ENCODE peak calls at places on chromosomes 13 and 19, in eight cellular contexts. U is uterus; S is lung; N is cardiac muscle cell; I is fibroblast of lung; T is CD8-positive, alpha-beta T cell; M is MM.1S; E is right lobe of liver. X is an unnamed sample.
A peak's percentile ranks its signal among the peaks of the same experiment; 100 is the strongest.

GRCh38 chr19:38571682-38572081 is 46.1 kb downstream of the MAP4K1 start:
- DNase-seq in U (no peak), S (no peak), N (no peak), I (no peak), T (no peak), M (no peak), E (no peak), X (no peak)

GRCh38 chr19:12953456-12954149 is 3.4 kb downstream of the GADD45GIP1 start:
- DNase-seq in U (no peak), S (no peak), N (no peak), I (no peak), T (no peak), M (no peak), E (no peak), X (no peak)

GRCh38 chr13:21018220-21018619 is 43.2 kb downstream of the LATS2 start:
- DNase-seq in U (no peak), S (no peak), N (no peak), I (no peak), T (no peak), M (no peak), E (no peak), X (no peak)

GRCh38 chr13:73058432-73058740 is 419 bp upstream of the KLF5 start:
- DNase-seq in U (no peak), S (no peak), N (no peak), I (no peak), T (no peak), M (peak; percentile 10), E (no peak), X (no peak)

GRCh38 chr13:108003626-108004025 is 211.7 kb downstream of the LIG4 start:
- DNase-seq in U (no peak), S (no peak), N (no peak), I (no peak), T (no peak), M (no peak), E (no peak), X (peak; percentile 2)

GRCh38 chr13:114113961-114114360 is 18.5 kb downstream of the RASA3 start:
- DNase-seq in U (no peak), S (no peak), N (no peak), I (no peak), T (no peak), M (no peak), E (no peak), X (no peak)

GRCh38 chr13:29454931-29455481 is 140.5 kb downstream of the SLC7A1 start:
- DNase-seq in U (no peak), S (no peak), N (no peak), I (peak; percentile 10), T (no peak), M (no peak), E (no peak), X (peak; percentile 20)

GRCh38 chr19:45076029-45076850 is at the start of gene ZNF296:
- DNase-seq in U (peak; percentile 51), S (peak; percentile 83), N (peak; percentile 83), I (peak; percentile 43), T (peak; percentile 67), M (peak; percentile 94), E (peak; percentile 83), X (peak; percentile 89)

GRCh38 chr13:52061587-52061986 is 37.1 kb downstream of the UTP14C start:
- DNase-seq in U (no peak), S (no peak), N (no peak), I (no peak), T (no peak), M (no peak), E (no peak), X (no peak)

GRCh38 chr19:58409010-58409790 is 751 bp downstream of the ZNF584 start:
- DNase-seq in U (no peak), S (no peak), N (no peak), I (no peak), T (no peak), M (no peak), E (no peak), X (no peak)

GRCh38 chr19:32318884-32319520 is 26.4 kb upstream of the ZNF507 start:
- DNase-seq in U (no peak), S (no peak), N (peak; percentile 42), I (no peak), T (no peak), M (no peak), E (no peak), X (peak; percentile 34)

GRCh38 chr19:41296323-41296935 is 13.5 kb upstream of the CCDC97 start:
- DNase-seq in U (no peak), S (no peak), N (no peak), I (no peak), T (no peak), M (peak; percentile 64), E (no peak), X (no peak)

GRCh38 chr19:41298327-41298964 is 11.5 kb upstream of the CCDC97 start:
- DNase-seq in U (peak; percentile 46), S (peak; percentile 76), N (peak; percentile 87), I (peak; percentile 81), T (no peak), M (peak; percentile 64), E (peak; percentile 42), X (peak; percentile 30)

GRCh38 chr19:41297628-41298326 is 12.2 kb upstream of the CCDC97 start:
- DNase-seq in U (no peak), S (no peak), N (no peak), I (no peak), T (no peak), M (peak; percentile 90), E (no peak), X (peak; percentile 44)

GRCh38 chr19:41299755-41300089 is 10.2 kb upstream of the CCDC97 start:
- DNase-seq in U (peak; percentile 37), S (peak; percentile 71), N (peak; percentile 90), I (peak; percentile 87), T (no peak), M (no peak), E (no peak), X (no peak)

GRCh38 chr19:41299046-41299754 is 10.8 kb upstream of the CCDC97 start:
- DNase-seq in U (no peak), S (no peak), N (no peak), I (peak; percentile 11), T (no peak), M (no peak), E (no peak), X (no peak)
- H3K4me1 ChIP-seq in U (no peaks in the 10 kb centered on the region), S (peaks cover 33% of the 10 kb centered on the region), N (peaks cover 58% of the 10 kb centered on the region), I (peaks cover 30% of the 10 kb centered on the region), T (peaks cover 83% of the 10 kb centered on the region), M (peaks cover 53% of the 10 kb centered on the region), E (no peaks in the 10 kb centered on the region), X (peaks cover 12% of the 10 kb centered on the region)

DNA sequence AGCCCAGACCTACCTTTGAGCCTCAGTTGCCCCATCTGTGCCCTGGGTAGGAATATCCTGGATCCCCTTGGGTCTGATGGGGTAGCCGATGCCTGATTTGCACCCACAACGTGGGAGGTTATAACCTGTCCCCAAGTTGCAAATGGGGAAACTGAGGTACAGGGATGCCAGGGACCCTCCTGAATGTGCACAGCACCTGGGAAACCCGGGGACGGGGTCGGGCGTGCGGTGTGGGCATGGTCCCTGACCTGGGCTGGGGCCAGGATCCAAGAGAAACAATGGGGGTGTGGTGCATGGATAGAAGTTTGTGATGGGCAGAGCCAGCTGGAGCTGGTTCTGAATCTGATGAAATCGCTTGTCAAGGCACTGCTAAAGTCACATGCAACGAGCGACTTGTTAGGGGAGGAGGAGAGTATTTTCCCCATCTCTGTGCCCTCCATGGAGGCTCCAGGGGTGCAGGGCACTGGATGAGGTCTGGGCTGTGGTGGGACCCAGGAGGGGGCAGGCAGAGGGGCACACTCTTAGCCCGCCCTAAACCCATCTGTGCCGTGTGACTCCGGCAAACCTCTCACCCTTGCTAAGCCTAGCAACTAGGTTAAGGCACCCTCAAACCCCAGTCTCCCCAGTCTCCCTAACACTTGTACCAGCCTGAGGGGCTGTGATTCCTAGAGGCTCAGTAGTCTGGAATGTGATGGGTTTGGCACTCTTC is 739 bp downstream of the GDF15 start:
- DNase-seq in U (no peak), S (no peak), N (no peak), I (peak; percentile 89), T (no peak), M (no peak), E (no peak), X (no peak)
- H3K4me3 ChIP-seq in U (no peak overlapping the region), S (peak overlapping the region; percentile 83), N (no peak overlapping the region), I (peak overlapping the region; percentile 69), T (no peak overlapping the region), M (no peak overlapping the region), E (peak overlapping the region; percentile 66), X (peak overlapping the region; percentile 62)

DNA sequence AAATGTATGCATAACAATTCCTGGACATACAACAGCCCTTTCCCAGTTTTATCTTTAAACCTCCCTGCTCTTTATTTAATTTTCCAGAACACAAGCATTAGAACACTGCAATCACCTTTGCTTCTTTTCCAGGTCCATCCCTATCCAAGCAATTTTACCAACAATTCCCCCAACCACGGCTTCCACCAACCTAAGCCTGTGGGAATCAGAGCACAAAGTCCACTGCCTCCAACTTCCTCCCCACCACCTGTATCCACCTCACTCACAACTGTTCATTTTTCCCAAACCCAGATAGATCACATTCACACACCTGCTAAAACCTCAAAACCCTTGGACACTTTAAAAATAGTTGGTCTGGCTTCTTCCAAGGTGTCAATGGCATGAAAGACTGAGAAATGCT is 39.5 kb downstream of the FOXO1 start:
- DNase-seq in U (no peak), S (no peak), N (no peak), I (no peak), T (no peak), M (no peak), E (no peak), X (no peak)
- H3K4me1 ChIP-seq in U (no peaks in the 10 kb centered on the region), S (peaks cover 33% of the 10 kb centered on the region), N (no peaks in the 10 kb centered on the region), I (no peaks in the 10 kb centered on the region), T (peaks cover 86% of the 10 kb centered on the region), M (no peaks in the 10 kb centered on the region), E (peaks cover 59% of the 10 kb centered on the region), X (no peaks in the 10 kb centered on the region)

GRCh38 chr19:41623360-41623759 is 3.5 kb downstream of the CEACAM4 start:
- DNase-seq in U (no peak), S (no peak), N (no peak), I (no peak), T (no peak), M (no peak), E (no peak), X (no peak)
- H3K4me3 ChIP-seq in U (no peak overlapping the region), S (no peak overlapping the region), N (no peak overlapping the region), I (no peak overlapping the region), T (no peak overlapping the region), M (no peak overlapping the region), E (no peak overlapping the region), X (no peak overlapping the region)

DNA sequence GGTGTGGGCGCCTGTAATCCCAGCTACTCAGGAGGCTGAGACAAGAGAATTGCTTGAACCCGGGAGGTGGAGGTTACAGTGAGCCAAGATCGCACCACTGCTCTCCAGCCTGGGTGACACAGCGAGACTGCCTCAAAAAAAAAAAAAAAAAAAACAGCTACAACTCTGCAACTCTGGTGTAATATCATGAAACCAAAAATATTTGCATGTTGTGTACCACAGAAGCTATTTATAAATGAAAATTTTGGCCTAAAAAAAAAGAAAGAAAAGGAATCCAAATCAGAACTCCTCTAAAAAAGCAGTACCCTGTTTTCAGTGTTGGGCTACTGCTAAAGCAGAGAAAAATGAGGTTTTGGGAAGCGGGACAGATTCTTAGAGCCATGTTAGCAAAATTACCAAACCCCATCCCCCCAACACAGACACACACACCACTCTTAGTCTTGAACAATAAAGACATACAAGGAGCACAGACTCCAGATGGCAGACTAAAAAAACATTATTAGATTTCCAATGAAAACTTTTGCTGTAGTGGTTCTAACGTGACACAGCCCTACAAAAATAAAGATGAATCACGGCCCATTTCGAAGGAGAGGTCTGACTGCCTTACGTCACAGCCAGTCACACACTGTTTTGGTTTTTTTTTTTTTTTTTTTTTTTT is 51.5 kb downstream of the INSR start:
- DNase-seq in U (no peak), S (no peak), N (no peak), I (peak; percentile 49), T (no peak), M (peak; percentile 78), E (no peak), X (no peak)
- H3K4me1 ChIP-seq in U (no peaks in the 10 kb centered on the region), S (peaks cover 16% of the 10 kb centered on the region), N (no peaks in the 10 kb centered on the region), I (peaks cover 2% of the 10 kb centered on the region), T (no peaks in the 10 kb centered on the region), M (peaks cover 8% of the 10 kb centered on the region), E (peaks cover 5% of the 10 kb centered on the region), X (no peaks in the 10 kb centered on the region)

GRCh38 chr19:47820410-47820809 is 1.3 kb upstream of the CRX start:
- DNase-seq in U (no peak), S (no peak), N (no peak), I (no peak), T (no peak), M (no peak), E (no peak), X (no peak)
- H3K4me3 ChIP-seq in U (no peak overlapping the region), S (no peak overlapping the region), N (no peak overlapping the region), I (no peak overlapping the region), T (no peak overlapping the region), M (no peak overlapping the region), E (no peak overlapping the region), X (no peak overlapping the region)